ENCODE peak calls at places on chromosomes 4 and X, in four cellular contexts. C, Q, P and J are unnamed samples.

GRCh38 chrX:103212749-103213457 is 2.0 kb upstream of the BEX4 start:
- DNase-seq in C (no peak), Q (no peak), P (no peak), J (no peak)

GRCh38 chr4:159860945-159861344 is 758.1 kb downstream of the RAPGEF2 start:
- DNase-seq in C (no peak), Q (no peak), P (no peak), J (no peak)

GRCh38 chrX:13131511-13132137 is 87.2 kb upstream of the FAM9C start:
- DNase-seq in C (no peak), Q (peak; percentile 4), P (no peak), J (no peak)

GRCh38 chr4:175033162-175033561 is 115.0 kb downstream of the ADAM29 start:
- DNase-seq in C (no peak), Q (no peak), P (no peak), J (no peak)

GRCh38 chr4:168632246-168632832 is 135.5 kb downstream of the PALLD start:
- DNase-seq in C (no peak), Q (no peak), P (no peak), J (no peak)

GRCh38 chrX:66162331-66162822 is 1.7 kb upstream of the HEPH start:
- DNase-seq in C (no peak), Q (no peak), P (peak; percentile 21), J (no peak)

GRCh38 chr4:174425669-174426068 is 96.6 kb downstream of the HPGD start:
- DNase-seq in C (no peak), Q (no peak), P (no peak), J (no peak)

GRCh38 chr4:184961693-184962092 is 56.6 kb upstream of the HELT start:
- DNase-seq in C (no peak), Q (no peak), P (peak; percentile 63), J (no peak)

GRCh38 chr4:15238720-15239119 is 189.1 kb upstream of the C1QTNF7 start:
- DNase-seq in C (peak; percentile 63), Q (peak; percentile 5), P (peak; percentile 22), J (peak; percentile 25)

GRCh38 chr4:121789960-121790829 is 10.9 kb upstream of the EXOSC9 start:
- DNase-seq in C (peak; percentile 86), Q (no peak), P (peak; percentile 42), J (no peak)

GRCh38 chr4:6920174-6920573 is 10.5 kb downstream of the TBC1D14 start:
- DNase-seq in C (no peak), Q (no peak), P (no peak), J (no peak)

GRCh38 chr4:508675-509373 is 9.8 kb downstream of the PIGG start:
- DNase-seq in C (no peak), Q (no peak), P (no peak), J (no peak)

GRCh38 chr4:53598483-53598882 is 7.2 kb upstream of the LNX1 start:
- DNase-seq in C (peak; percentile 57), Q (no peak), P (no peak), J (no peak)

GRCh38 chrX:134148293-134148692 is 88.7 kb upstream of the CCDC160 start:
- DNase-seq in C (no peak), Q (no peak), P (no peak), J (no peak)

GRCh38 chr4:39763714-39764572 is 66.0 kb downstream of the UBE2K start:
- DNase-seq in C (no peak), Q (no peak), P (no peak), J (no peak)

GRCh38 chrX:149453030-149453429 is 52.1 kb downstream of the IDS start:
- DNase-seq in C (peak; percentile 17), Q (no peak), P (peak; percentile 11), J (peak; percentile 8)

GRCh38 chr4:153645183-153645582 is 38.9 kb upstream of the TLR2 start:
- DNase-seq in C (no peak), Q (no peak), P (peak; percentile 42), J (no peak)

GRCh38 chr4:103720661-103721060 is 876 bp upstream of the TACR3 start:
- DNase-seq in C (no peak), Q (no peak), P (no peak), J (no peak)

GRCh38 chr4:42412251-42412650 is 15.0 kb downstream of the SHISA3 start:
- DNase-seq in C (peak; percentile 90), Q (no peak), P (no peak), J (no peak)

GRCh38 chrX:46750829-46751228 is 8.1 kb downstream of the SLC9A7 start:
- DNase-seq in C (no peak), Q (no peak), P (no peak), J (no peak)

GRCh38 chrX:131841496-131842410 is 181.3 kb upstream of the STK26 start:
- DNase-seq in C (peak; percentile 38), Q (peak; percentile 50), P (peak; percentile 68), J (peak; percentile 50)

GRCh38 chrX:124266325-124267087 is 66.0 kb upstream of the TEX13D start:
- DNase-seq in C (no peak), Q (no peak), P (no peak), J (no peak)

GRCh38 chrX:67893931-67894330 is 350.1 kb downstream of the AR start:
- DNase-seq in C (peak; percentile 3), Q (no peak), P (no peak), J (no peak)

GRCh38 chr4:118889313-118889694 is 650 bp downstream of the SYNPO2 start:
- DNase-seq in C (no peak), Q (no peak), P (no peak), J (no peak)

GRCh38 chrX:56763556-56764152 is 34.6 kb downstream of the NBDY start:
- DNase-seq in C (peak; percentile 75), Q (peak; percentile 15), P (no peak), J (no peak)

GRCh38 chr4:8205241-8205707 is 6.2 kb downstream of the SH3TC1 start:
- DNase-seq in C (peak; percentile 38), Q (no peak), P (no peak), J (no peak)

GRCh38 chrX:38513087-38513742 is 48.1 kb upstream of the TSPAN7 start:
- DNase-seq in C (no peak), Q (peak; percentile 0), P (no peak), J (no peak)

GRCh38 chr4:169823685-169824084 is 65.9 kb upstream of the HPF1 start:
- DNase-seq in C (peak; percentile 60), Q (peak; percentile 21), P (peak; percentile 11), J (no peak)

GRCh38 chr4:55398966-55399365 is 3.2 kb downstream of the TMEM165 start:
- DNase-seq in C (peak; percentile 22), Q (peak; percentile 10), P (no peak), J (no peak)

GRCh38 chr4:122614621-122615020 is 6.2 kb downstream of the IL21 start:
- DNase-seq in C (peak; percentile 16), Q (no peak), P (no peak), J (no peak)

GRCh38 chrX:129144172-129145038 is 378.9 kb downstream of the SMARCA1 start:
- DNase-seq in C (no peak), Q (peak; percentile 94), P (no peak), J (no peak)

GRCh38 chr4:128787509-128788311 is 21.8 kb upstream of the JADE1 start:
- DNase-seq in C (peak; percentile 74), Q (no peak), P (peak; percentile 32), J (no peak)

GRCh38 chr4:40199179-40199670 is 2.4 kb downstream of the RHOH start:
- DNase-seq in C (no peak), Q (no peak), P (no peak), J (no peak)

GRCh38 chrX:54746928-54747327 is 51.1 kb downstream of the ITIH6 start:
- DNase-seq in C (no peak), Q (no peak), P (no peak), J (no peak)

GRCh38 chr4:138890921-138891570 is 124.5 kb upstream of the NOCT start:
- DNase-seq in C (no peak), Q (no peak), P (no peak), J (no peak)

GRCh38 chr4:144948009-144948408 is 150.0 kb downstream of the ANAPC10 start:
- DNase-seq in C (no peak), Q (peak; percentile 1), P (no peak), J (no peak)

GRCh38 chrX:53071064-53071463 is 11.1 kb upstream of the TSPYL2 start:
- DNase-seq in C (no peak), Q (no peak), P (no peak), J (no peak)

GRCh38 chr4:164748375-164748774 is 5.6 kb upstream of the SMIM31 start:
- DNase-seq in C (peak; percentile 19), Q (peak; percentile 3), P (peak; percentile 16), J (no peak)

DNA sequence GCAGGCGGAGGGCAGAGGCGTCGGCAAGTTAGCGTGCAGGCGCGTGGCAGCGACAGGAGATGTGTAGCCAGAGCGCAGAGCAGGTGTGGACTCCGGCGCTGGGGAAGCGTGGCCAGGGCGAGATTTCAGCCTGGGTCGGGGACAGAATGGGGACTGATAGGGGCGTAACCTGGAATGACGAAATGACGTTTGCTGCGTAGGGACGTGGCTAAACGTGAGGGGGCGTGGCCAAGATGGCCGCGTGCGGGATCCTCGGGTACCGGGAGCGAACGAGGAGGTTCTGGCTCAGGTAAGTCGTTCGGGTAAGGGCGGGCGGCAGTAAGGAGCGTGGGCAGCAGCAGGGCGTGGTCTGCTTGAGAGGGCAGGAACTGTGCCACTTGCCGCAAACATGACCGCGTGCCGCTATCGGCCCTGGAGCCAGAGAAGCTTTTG is 10.9 kb upstream of the CLTRN start:
- DNase-seq in C (no peak), Q (no peak), P (peak; percentile 71), J (peak; percentile 54)
- TF ChIP-seq MAFK in C (no peak), Q (no peak), P (no peak), J (no peak)

GRCh38 chr4:109072595-109072994 is 229.9 kb downstream of the COL25A1 start:
- DNase-seq in C (peak; percentile 77), Q (no peak), P (no peak), J (no peak)
- TF ChIP-seq RFX5 in C (no peak), Q (no peak), P (no peak), J (no peak)

DNA sequence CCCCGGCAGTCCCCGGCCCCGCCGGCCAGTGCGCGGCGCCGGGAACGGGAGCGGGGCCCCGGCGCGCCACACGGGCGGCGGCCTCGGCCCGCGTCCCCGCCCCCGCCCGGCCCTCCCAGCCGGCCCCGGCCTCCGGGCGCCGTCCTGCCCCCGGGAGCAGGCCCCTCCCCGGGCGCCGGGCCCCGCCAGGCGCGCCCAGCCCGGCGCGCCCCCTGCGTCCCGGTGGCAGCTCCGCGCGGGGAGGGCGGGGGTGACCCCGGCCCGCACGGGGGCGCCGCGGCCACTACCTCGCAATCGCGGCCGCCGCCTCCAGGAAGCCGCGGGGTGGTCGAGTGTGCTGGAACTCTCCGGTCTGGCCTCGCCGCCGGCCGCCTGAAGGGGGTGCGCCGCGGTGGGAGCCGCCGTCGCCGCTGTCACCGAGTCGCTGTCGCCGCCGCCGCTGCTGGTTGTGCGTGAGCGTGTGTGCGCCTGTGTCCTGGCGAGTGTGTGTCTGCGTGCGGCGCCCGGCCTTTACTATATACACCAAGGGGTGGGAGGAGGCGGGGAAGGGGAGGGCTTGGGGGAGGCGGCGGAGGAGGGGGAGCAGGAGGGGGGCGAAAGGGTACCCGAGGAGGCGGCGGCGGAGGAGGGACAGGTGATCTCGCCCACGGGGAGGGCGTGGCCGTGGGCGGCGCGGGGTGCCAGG is at the start of gene RAI2:
- DNase-seq in C (no peak), Q (no peak), P (peak; percentile 60), J (no peak)
- TF ChIP-seq MAFK in C (no peak), Q (no peak), P (no peak), J (no peak)

GRCh38 chr4:139913995-139914394 is 240.0 kb downstream of the MAML3 start:
- DNase-seq in C (peak; percentile 85), Q (no peak), P (no peak), J (no peak)
- TF ChIP-seq RFX5 in C (no peak), Q (no peak), P (no peak), J (no peak)